ENCODE peak calls at places on chromosomes 7 and 10, in ten cellular contexts. One of them, this sample, is unnamed.
A peak's percentile ranks its signal among the peaks of the same experiment; 100 is the strongest.

GRCh38 chr10:64546073-64546472 is 1024.9 kb downstream of the REEP3 start:
- DNase-seq in HT1080: no peak
- DNase-seq in hepatic stellate cell: no peak
- DNase-seq in foreskin fibroblast: no peak
- DNase-seq in activated T-cell treated with anti-CD3 and anti-CD28 coated beads for 48 hours: no peak
- DNase-seq in astrocyte of the spinal cord: no peak
- DNase-seq in memory B cell: no peak
- DNase-seq in T-helper 1 cell: no peak
- DNase-seq in T-helper 17 cell: no peak
- DNase-seq in IMR-90: no peak
- DNase-seq in this sample: no peak

GRCh38 chr7:48760528-48761265 is 163.7 kb upstream of the CDC14C start:
- DNase-seq in T-helper 17 cell: no peak
- DNase-seq in T-helper 1 cell: no peak
- DNase-seq in activated T-cell treated with anti-CD3 and anti-CD28 coated beads for 48 hours: no peak
- DNase-seq in HT1080: no peak
- DNase-seq in hepatic stellate cell: no peak
- DNase-seq in foreskin fibroblast: no peak
- DNase-seq in memory B cell: no peak
- DNase-seq in IMR-90: no peak
- DNase-seq in astrocyte of the spinal cord: peak; percentile 86
- DNase-seq in this sample: no peak

GRCh38 chr10:60524541-60524940 is 134.9 kb upstream of the ANK3 start:
- DNase-seq in foreskin fibroblast: peak; percentile 87
- DNase-seq in astrocyte of the spinal cord: peak; percentile 79
- DNase-seq in memory B cell: no peak
- DNase-seq in T-helper 17 cell: no peak
- DNase-seq in HT1080: peak; percentile 64
- DNase-seq in activated T-cell treated with anti-CD3 and anti-CD28 coated beads for 48 hours: peak; percentile 3
- DNase-seq in hepatic stellate cell: no peak
- DNase-seq in IMR-90: peak; percentile 52
- DNase-seq in T-helper 1 cell: no peak
- DNase-seq in this sample: no peak

GRCh38 chr7:151721694-151722093 is 155.2 kb downstream of the PRKAG2 start:
- DNase-seq in activated T-cell treated with anti-CD3 and anti-CD28 coated beads for 48 hours: no peak
- DNase-seq in IMR-90: no peak
- DNase-seq in foreskin fibroblast: no peak
- DNase-seq in T-helper 1 cell: no peak
- DNase-seq in memory B cell: no peak
- DNase-seq in astrocyte of the spinal cord: no peak
- DNase-seq in HT1080: no peak
- DNase-seq in T-helper 17 cell: no peak
- DNase-seq in hepatic stellate cell: peak; percentile 53
- DNase-seq in this sample: no peak

GRCh38 chr10:23204773-23205172 is 12.7 kb downstream of the PTF1A start:
- DNase-seq in memory B cell: no peak
- DNase-seq in activated T-cell treated with anti-CD3 and anti-CD28 coated beads for 48 hours: no peak
- DNase-seq in HT1080: no peak
- DNase-seq in T-helper 1 cell: no peak
- DNase-seq in T-helper 17 cell: no peak
- DNase-seq in astrocyte of the spinal cord: no peak
- DNase-seq in foreskin fibroblast: no peak
- DNase-seq in IMR-90: no peak
- DNase-seq in hepatic stellate cell: no peak
- DNase-seq in this sample: no peak

GRCh38 chr10:91930939-91931338 is 7.4 kb downstream of the BTAF1 start:
- DNase-seq in IMR-90: peak; percentile 40
- DNase-seq in astrocyte of the spinal cord: no peak
- DNase-seq in foreskin fibroblast: no peak
- DNase-seq in HT1080: no peak
- DNase-seq in hepatic stellate cell: no peak
- DNase-seq in activated T-cell treated with anti-CD3 and anti-CD28 coated beads for 48 hours: no peak
- DNase-seq in T-helper 1 cell: no peak
- DNase-seq in T-helper 17 cell: no peak
- DNase-seq in memory B cell: no peak
- DNase-seq in this sample: no peak

GRCh38 chr7:64875258-64875657 is 27.8 kb upstream of the ZNF273 start:
- DNase-seq in HT1080: no peak
- DNase-seq in astrocyte of the spinal cord: no peak
- DNase-seq in IMR-90: no peak
- DNase-seq in T-helper 1 cell: no peak
- DNase-seq in foreskin fibroblast: no peak
- DNase-seq in T-helper 17 cell: no peak
- DNase-seq in memory B cell: no peak
- DNase-seq in activated T-cell treated with anti-CD3 and anti-CD28 coated beads for 48 hours: no peak
- DNase-seq in hepatic stellate cell: no peak
- DNase-seq in this sample: no peak

GRCh38 chr10:42490368-42490767 is 148.0 kb downstream of the ZNF33B start:
- DNase-seq in memory B cell: no peak
- DNase-seq in foreskin fibroblast: no peak
- DNase-seq in T-helper 1 cell: no peak
- DNase-seq in T-helper 17 cell: no peak
- DNase-seq in HT1080: no peak
- DNase-seq in IMR-90: no peak
- DNase-seq in hepatic stellate cell: no peak
- DNase-seq in activated T-cell treated with anti-CD3 and anti-CD28 coated beads for 48 hours: no peak
- DNase-seq in astrocyte of the spinal cord: no peak
- DNase-seq in this sample: no peak

GRCh38 chr10:126259883-126260282 is 128.4 kb downstream of the ADAM12 start:
- DNase-seq in HT1080: no peak
- DNase-seq in foreskin fibroblast: no peak
- DNase-seq in activated T-cell treated with anti-CD3 and anti-CD28 coated beads for 48 hours: no peak
- DNase-seq in hepatic stellate cell: no peak
- DNase-seq in T-helper 17 cell: no peak
- DNase-seq in T-helper 1 cell: no peak
- DNase-seq in astrocyte of the spinal cord: no peak
- DNase-seq in memory B cell: no peak
- DNase-seq in IMR-90: no peak
- DNase-seq in this sample: no peak

GRCh38 chr10:87675396-87676376 is 16.0 kb downstream of the PAPSS2 start:
- DNase-seq in foreskin fibroblast: peak; percentile 27
- DNase-seq in T-helper 1 cell: no peak
- DNase-seq in HT1080: peak; percentile 77
- DNase-seq in IMR-90: peak; percentile 95
- DNase-seq in activated T-cell treated with anti-CD3 and anti-CD28 coated beads for 48 hours: no peak
- DNase-seq in memory B cell: no peak
- DNase-seq in T-helper 17 cell: no peak
- DNase-seq in hepatic stellate cell: no peak
- DNase-seq in astrocyte of the spinal cord: peak; percentile 79
- DNase-seq in this sample: no peak

GRCh38 chr10:104582604-104582951 is 58.5 kb upstream of the SORCS3 start:
- DNase-seq in memory B cell: no peak
- DNase-seq in T-helper 1 cell: no peak
- DNase-seq in IMR-90: no peak
- DNase-seq in astrocyte of the spinal cord: peak; percentile 56
- DNase-seq in foreskin fibroblast: no peak
- DNase-seq in T-helper 17 cell: no peak
- DNase-seq in HT1080: peak; percentile 71
- DNase-seq in activated T-cell treated with anti-CD3 and anti-CD28 coated beads for 48 hours: no peak
- DNase-seq in hepatic stellate cell: no peak
- DNase-seq in this sample: no peak

GRCh38 chr10:132528064-132528800 is 9.4 kb upstream of the INPP5A start:
- DNase-seq in T-helper 17 cell: no peak
- DNase-seq in IMR-90: peak; percentile 42
- DNase-seq in HT1080: no peak
- DNase-seq in foreskin fibroblast: peak; percentile 60
- DNase-seq in T-helper 1 cell: no peak
- DNase-seq in activated T-cell treated with anti-CD3 and anti-CD28 coated beads for 48 hours: no peak
- DNase-seq in astrocyte of the spinal cord: no peak
- DNase-seq in hepatic stellate cell: no peak
- DNase-seq in memory B cell: no peak
- DNase-seq in this sample: no peak

GRCh38 chr10:22433875-22434274 is 88.6 kb downstream of the SPAG6 start:
- DNase-seq in astrocyte of the spinal cord: peak; percentile 89
- DNase-seq in T-helper 17 cell: no peak
- DNase-seq in memory B cell: no peak
- DNase-seq in foreskin fibroblast: peak; percentile 80
- DNase-seq in T-helper 1 cell: no peak
- DNase-seq in IMR-90: peak; percentile 96
- DNase-seq in activated T-cell treated with anti-CD3 and anti-CD28 coated beads for 48 hours: no peak
- DNase-seq in hepatic stellate cell: peak; percentile 63
- DNase-seq in HT1080: peak; percentile 89
- DNase-seq in this sample: no peak

GRCh38 chr10:131959841-131960240 is 21.9 kb downstream of the BNIP3 start:
- DNase-seq in HT1080: no peak
- DNase-seq in memory B cell: no peak
- DNase-seq in T-helper 17 cell: no peak
- DNase-seq in activated T-cell treated with anti-CD3 and anti-CD28 coated beads for 48 hours: no peak
- DNase-seq in IMR-90: no peak
- DNase-seq in hepatic stellate cell: no peak
- DNase-seq in astrocyte of the spinal cord: no peak
- DNase-seq in T-helper 1 cell: no peak
- DNase-seq in foreskin fibroblast: no peak
- DNase-seq in this sample: no peak

GRCh38 chr7:90759752-90760151 is 163.6 kb downstream of the CDK14 start:
- DNase-seq in memory B cell: no peak
- DNase-seq in hepatic stellate cell: no peak
- DNase-seq in foreskin fibroblast: no peak
- DNase-seq in IMR-90: no peak
- DNase-seq in astrocyte of the spinal cord: no peak
- DNase-seq in HT1080: no peak
- DNase-seq in activated T-cell treated with anti-CD3 and anti-CD28 coated beads for 48 hours: no peak
- DNase-seq in T-helper 17 cell: no peak
- DNase-seq in T-helper 1 cell: no peak
- DNase-seq in this sample: no peak

GRCh38 chr10:30359373-30360206 is 10.5 kb upstream of the MTPAP start:
- DNase-seq in IMR-90: peak; percentile 43
- DNase-seq in T-helper 17 cell: peak; percentile 38
- DNase-seq in activated T-cell treated with anti-CD3 and anti-CD28 coated beads for 48 hours: peak; percentile 49
- DNase-seq in memory B cell: peak; percentile 65
- DNase-seq in HT1080: peak; percentile 44
- DNase-seq in T-helper 1 cell: peak; percentile 46
- DNase-seq in foreskin fibroblast: no peak
- DNase-seq in astrocyte of the spinal cord: peak; percentile 44
- DNase-seq in hepatic stellate cell: peak; percentile 62
- DNase-seq in this sample: peak; percentile 55

GRCh38 chr7:25852249-25852994 is 299.6 kb upstream of the NFE2L3 start:
- DNase-seq in memory B cell: no peak
- DNase-seq in T-helper 17 cell: no peak
- DNase-seq in IMR-90: no peak
- DNase-seq in astrocyte of the spinal cord: no peak
- DNase-seq in HT1080: no peak
- DNase-seq in activated T-cell treated with anti-CD3 and anti-CD28 coated beads for 48 hours: no peak
- DNase-seq in foreskin fibroblast: no peak
- DNase-seq in T-helper 1 cell: no peak
- DNase-seq in hepatic stellate cell: no peak
- DNase-seq in this sample: no peak

GRCh38 chr7:114392686-114393085 is 21.9 kb upstream of the FOXP2 start:
- DNase-seq in T-helper 17 cell: no peak
- DNase-seq in activated T-cell treated with anti-CD3 and anti-CD28 coated beads for 48 hours: no peak
- DNase-seq in hepatic stellate cell: no peak
- DNase-seq in astrocyte of the spinal cord: peak; percentile 43
- DNase-seq in IMR-90: no peak
- DNase-seq in memory B cell: no peak
- DNase-seq in T-helper 1 cell: no peak
- DNase-seq in foreskin fibroblast: peak; percentile 20
- DNase-seq in HT1080: peak; percentile 65
- DNase-seq in this sample: no peak

This sample was measured in activated T-helper 2 cell treated with anti-CD3 and anti-CD28 coated beads, Interferon-gamma antibody, Interleukin-2, Interleukin-4, amounts not matched to agents 10 μg/mL and 5 μg/mL and 100 μg/mL, durations not matched to agents 14 hours and 24 hours and 36 hours.